ENCODE peak calls at places on chromosomes 11 and 22, in seven cellular contexts. One of them, this sample, is unnamed. For H3K4me1, the result is how much of the 10 kb centered on the place peaks cover.

GRCh38 chr11:77213029-77213579 is 85.1 kb downstream of the MYO7A start:
- DNase-seq in fibroblast of lung: no peak
- DNase-seq in uterus: no peak
- DNase-seq in HCT116: no peak
- DNase-seq in CD8-positive, alpha-beta T cell: no peak
- DNase-seq in CD8-positive, alpha-beta memory T cell: no peak
- DNase-seq in suprapubic skin: no peak
- DNase-seq in this sample: no peak

GRCh38 chr11:119804698-119805097 is 75.7 kb upstream of the NECTIN1 start:
- DNase-seq in suprapubic skin: no peak
- DNase-seq in CD8-positive, alpha-beta T cell: no peak
- DNase-seq in fibroblast of lung: no peak
- DNase-seq in CD8-positive, alpha-beta memory T cell: no peak
- DNase-seq in uterus: no peak
- DNase-seq in HCT116: no peak
- DNase-seq in this sample: no peak

GRCh38 chr11:126495806-126496205 is 140.3 kb downstream of the ST3GAL4 start:
- DNase-seq in uterus: no peak
- DNase-seq in CD8-positive, alpha-beta memory T cell: no peak
- DNase-seq in suprapubic skin: no peak
- DNase-seq in HCT116: no peak
- DNase-seq in CD8-positive, alpha-beta T cell: no peak
- DNase-seq in fibroblast of lung: no peak
- DNase-seq in this sample: no peak

GRCh38 chr11:85627332-85627997 is at the start of gene DLG2:
- DNase-seq in HCT116: no peak
- DNase-seq in uterus: peak
- DNase-seq in CD8-positive, alpha-beta memory T cell: no peak
- DNase-seq in CD8-positive, alpha-beta T cell: no peak
- DNase-seq in fibroblast of lung: peak
- DNase-seq in suprapubic skin: no peak
- DNase-seq in this sample: no peak

GRCh38 chr22:30396871-30397655 is at the start of gene SEC14L2:
- DNase-seq in uterus: peak
- DNase-seq in suprapubic skin: peak
- DNase-seq in CD8-positive, alpha-beta memory T cell: peak
- DNase-seq in CD8-positive, alpha-beta T cell: peak
- DNase-seq in fibroblast of lung: peak
- DNase-seq in HCT116: peak
- DNase-seq in this sample: peak

GRCh38 chr11:2702771-2703486 is 3.1 kb upstream of the KCNQ1OT1 start:
- DNase-seq in uterus: peak
- DNase-seq in fibroblast of lung: no peak
- DNase-seq in suprapubic skin: peak
- DNase-seq in HCT116: no peak
- DNase-seq in CD8-positive, alpha-beta memory T cell: no peak
- DNase-seq in CD8-positive, alpha-beta T cell: no peak
- DNase-seq in this sample: no peak

GRCh38 chr11:10504490-10504889 is 36.5 kb downstream of the RNF141 start:
- DNase-seq in HCT116: no peak
- DNase-seq in suprapubic skin: no peak
- DNase-seq in CD8-positive, alpha-beta memory T cell: no peak
- DNase-seq in CD8-positive, alpha-beta T cell: no peak
- DNase-seq in fibroblast of lung: no peak
- DNase-seq in uterus: no peak
- DNase-seq in this sample: no peak

GRCh38 chr11:118290923-118291322 is 13.6 kb upstream of the CD3E start:
- DNase-seq in suprapubic skin: no peak
- DNase-seq in fibroblast of lung: no peak
- DNase-seq in CD8-positive, alpha-beta T cell: peak
- DNase-seq in HCT116: peak
- DNase-seq in uterus: peak
- DNase-seq in CD8-positive, alpha-beta memory T cell: no peak
- DNase-seq in this sample: no peak

GRCh38 chr11:68842427-68843051 is 823 bp upstream of the CPT1A start:
- DNase-seq in uterus: no peak
- DNase-seq in suprapubic skin: no peak
- DNase-seq in CD8-positive, alpha-beta memory T cell: no peak
- DNase-seq in fibroblast of lung: no peak
- DNase-seq in CD8-positive, alpha-beta T cell: no peak
- DNase-seq in HCT116: no peak
- DNase-seq in this sample: no peak

GRCh38 chr11:73240190-73240781 is 22.2 kb downstream of the P2RY2 start:
- DNase-seq in fibroblast of lung: peak
- DNase-seq in uterus: peak
- DNase-seq in suprapubic skin: no peak
- DNase-seq in HCT116: no peak
- DNase-seq in CD8-positive, alpha-beta T cell: no peak
- DNase-seq in CD8-positive, alpha-beta memory T cell: no peak
- DNase-seq in this sample: no peak

GRCh38 chr11:115632061-115632460 is 127.8 kb upstream of the CADM1 start:
- DNase-seq in CD8-positive, alpha-beta T cell: no peak
- DNase-seq in uterus: no peak
- DNase-seq in suprapubic skin: no peak
- DNase-seq in fibroblast of lung: no peak
- DNase-seq in HCT116: no peak
- DNase-seq in CD8-positive, alpha-beta memory T cell: no peak
- DNase-seq in this sample: no peak

GRCh38 chr22:32717337-32718240 is 83.9 kb upstream of the TIMP3 start:
- DNase-seq in suprapubic skin: no peak
- DNase-seq in fibroblast of lung: peak
- DNase-seq in HCT116: no peak
- DNase-seq in CD8-positive, alpha-beta T cell: no peak
- DNase-seq in uterus: no peak
- DNase-seq in CD8-positive, alpha-beta memory T cell: no peak
- DNase-seq in this sample: no peak

GRCh38 chr22:22440188-22440587 is 68.4 kb downstream of the ZNF280B start:
- DNase-seq in CD8-positive, alpha-beta memory T cell: no peak
- DNase-seq in fibroblast of lung: no peak
- DNase-seq in suprapubic skin: no peak
- DNase-seq in uterus: no peak
- DNase-seq in HCT116: no peak
- DNase-seq in CD8-positive, alpha-beta T cell: no peak
- DNase-seq in this sample: no peak

GRCh38 chr11:130554241-130555055 is 106.0 kb downstream of the ADAMTS15 start:
- DNase-seq in HCT116: no peak
- DNase-seq in fibroblast of lung: no peak
- DNase-seq in CD8-positive, alpha-beta memory T cell: no peak
- DNase-seq in uterus: no peak
- DNase-seq in CD8-positive, alpha-beta T cell: no peak
- DNase-seq in suprapubic skin: no peak
- DNase-seq in this sample: no peak

GRCh38 chr11:62652156-62653006 is 721 bp downstream of the INTS5 start:
- DNase-seq in CD8-positive, alpha-beta memory T cell: peak
- DNase-seq in suprapubic skin: no peak
- DNase-seq in fibroblast of lung: no peak
- DNase-seq in HCT116: no peak
- DNase-seq in uterus: no peak
- DNase-seq in CD8-positive, alpha-beta T cell: no peak
- DNase-seq in this sample: no peak

GRCh38 chr22:17095538-17095937 is 10.7 kb downstream of the IL17RA start:
- DNase-seq in CD8-positive, alpha-beta T cell: no peak
- DNase-seq in HCT116: no peak
- DNase-seq in uterus: no peak
- DNase-seq in fibroblast of lung: no peak
- DNase-seq in suprapubic skin: peak
- DNase-seq in CD8-positive, alpha-beta memory T cell: no peak
- DNase-seq in this sample: no peak

GRCh38 chr11:87892291-87892690 is 283.0 kb downstream of the RAB38 start:
- DNase-seq in CD8-positive, alpha-beta T cell: no peak
- DNase-seq in HCT116: no peak
- DNase-seq in uterus: no peak
- DNase-seq in fibroblast of lung: no peak
- DNase-seq in suprapubic skin: no peak
- DNase-seq in CD8-positive, alpha-beta memory T cell: no peak
- DNase-seq in this sample: no peak

GRCh38 chr11:114799524-114799923 is 121.2 kb downstream of the NXPE2 start:
- DNase-seq in uterus: no peak
- DNase-seq in CD8-positive, alpha-beta memory T cell: no peak
- DNase-seq in CD8-positive, alpha-beta T cell: no peak
- DNase-seq in HCT116: no peak
- DNase-seq in suprapubic skin: no peak
- DNase-seq in fibroblast of lung: no peak
- DNase-seq in this sample: no peak

GRCh38 chr11:75193711-75194110 is 42.8 kb downstream of the SLCO2B1 start:
- DNase-seq in suprapubic skin: no peak
- DNase-seq in fibroblast of lung: no peak
- DNase-seq in CD8-positive, alpha-beta T cell: no peak
- DNase-seq in CD8-positive, alpha-beta memory T cell: no peak
- DNase-seq in uterus: no peak
- DNase-seq in HCT116: no peak
- DNase-seq in this sample: no peak
- H3K4me1 ChIP-seq in suprapubic skin: under half
- H3K4me1 ChIP-seq in fibroblast of lung: under half
- H3K4me1 ChIP-seq in CD8-positive, alpha-beta T cell: under half
- H3K4me1 ChIP-seq in CD8-positive, alpha-beta memory T cell: under half
- H3K4me1 ChIP-seq in uterus: under half
- H3K4me1 ChIP-seq in HCT116: under half
- H3K4me1 ChIP-seq in this sample: under half

DNA sequence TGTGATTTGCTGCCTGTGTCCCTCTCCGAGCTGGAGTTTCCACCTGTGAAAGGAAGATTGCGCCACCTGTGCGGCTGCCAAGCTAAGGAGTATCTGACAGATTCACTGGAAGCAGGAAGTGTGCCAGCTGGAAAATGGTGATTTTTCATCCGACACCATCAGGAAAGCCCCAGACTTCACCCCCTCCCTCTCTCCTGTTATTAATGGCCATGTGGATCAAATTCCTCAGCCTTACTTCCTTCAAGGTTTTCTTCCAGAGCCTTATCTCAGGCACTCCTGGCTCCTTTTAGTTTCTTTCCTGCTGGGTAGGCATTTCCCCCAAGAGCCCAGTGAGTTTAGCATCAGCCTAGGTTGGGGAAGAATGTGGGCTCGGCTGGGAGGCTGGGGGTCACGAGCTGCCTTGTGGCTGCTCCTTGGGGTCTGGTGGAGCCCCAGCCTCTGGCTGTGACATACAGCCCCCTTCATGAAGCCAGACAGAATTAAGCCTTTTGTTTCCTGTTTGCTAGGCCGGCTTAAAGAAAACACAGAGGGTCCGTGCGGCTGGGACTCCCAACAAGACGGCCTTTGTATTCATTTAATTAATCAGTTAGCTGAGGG is 37.1 kb downstream of the PKNOX2 start:
- DNase-seq in CD8-positive, alpha-beta memory T cell: no peak
- DNase-seq in HCT116: no peak
- DNase-seq in suprapubic skin: no peak
- DNase-seq in uterus: peak
- DNase-seq in fibroblast of lung: peak
- DNase-seq in CD8-positive, alpha-beta T cell: no peak
- DNase-seq in this sample: no peak
- H3K4me1 ChIP-seq in CD8-positive, alpha-beta memory T cell: under half
- H3K4me1 ChIP-seq in HCT116: under half
- H3K4me1 ChIP-seq in suprapubic skin: under half
- H3K4me1 ChIP-seq in uterus: under half
- H3K4me1 ChIP-seq in fibroblast of lung: under half
- H3K4me1 ChIP-seq in CD8-positive, alpha-beta T cell: under half
- H3K4me1 ChIP-seq in this sample: under half

GRCh38 chr11:16806791-16807190 is 68.3 kb downstream of the C11orf58 start:
- DNase-seq in uterus: no peak
- DNase-seq in suprapubic skin: no peak
- DNase-seq in CD8-positive, alpha-beta T cell: no peak
- DNase-seq in fibroblast of lung: peak
- DNase-seq in CD8-positive, alpha-beta memory T cell: no peak
- DNase-seq in HCT116: no peak
- DNase-seq in this sample: no peak
- H3K4me1 ChIP-seq in uterus: under half
- H3K4me1 ChIP-seq in suprapubic skin: half or more
- H3K4me1 ChIP-seq in CD8-positive, alpha-beta T cell: under half
- H3K4me1 ChIP-seq in fibroblast of lung: under half
- H3K4me1 ChIP-seq in CD8-positive, alpha-beta memory T cell: under half
- H3K4me1 ChIP-seq in HCT116: under half
- H3K4me1 ChIP-seq in this sample: under half

GRCh38 chr11:96221244-96222070 is 121.5 kb downstream of the MAML2 start:
- DNase-seq in CD8-positive, alpha-beta memory T cell: no peak
- DNase-seq in suprapubic skin: no peak
- DNase-seq in CD8-positive, alpha-beta T cell: no peak
- DNase-seq in fibroblast of lung: no peak
- DNase-seq in HCT116: no peak
- DNase-seq in uterus: no peak
- DNase-seq in this sample: no peak
- H3K4me1 ChIP-seq in CD8-positive, alpha-beta memory T cell: half or more
- H3K4me1 ChIP-seq in suprapubic skin: half or more
- H3K4me1 ChIP-seq in CD8-positive, alpha-beta T cell: half or more
- H3K4me1 ChIP-seq in fibroblast of lung: under half
- H3K4me1 ChIP-seq in HCT116: under half
- H3K4me1 ChIP-seq in uterus: under half
- H3K4me1 ChIP-seq in this sample: under half

GRCh38 chr11:66189031-66189745 is 79.3 kb upstream of the RAB1B start:
- DNase-seq in uterus: no peak
- DNase-seq in HCT116: no peak
- DNase-seq in CD8-positive, alpha-beta memory T cell: no peak
- DNase-seq in fibroblast of lung: no peak
- DNase-seq in suprapubic skin: no peak
- DNase-seq in CD8-positive, alpha-beta T cell: no peak
- DNase-seq in this sample: no peak

GRCh38 chr11:66184728-66185127 is 83.7 kb upstream of the RAB1B start:
- DNase-seq in fibroblast of lung: no peak
- DNase-seq in HCT116: no peak
- DNase-seq in CD8-positive, alpha-beta T cell: no peak
- DNase-seq in suprapubic skin: no peak
- DNase-seq in CD8-positive, alpha-beta memory T cell: no peak
- DNase-seq in uterus: no peak
- DNase-seq in this sample: no peak

GRCh38 chr11:66186470-66186869 is 82.0 kb upstream of the RAB1B start:
- DNase-seq in suprapubic skin: no peak
- DNase-seq in CD8-positive, alpha-beta memory T cell: no peak
- DNase-seq in CD8-positive, alpha-beta T cell: no peak
- DNase-seq in HCT116: no peak
- DNase-seq in uterus: no peak
- DNase-seq in fibroblast of lung: no peak
- DNase-seq in this sample: no peak

GRCh38 chr11:66188580-66188979 is 79.9 kb upstream of the RAB1B start:
- DNase-seq in uterus: no peak
- DNase-seq in fibroblast of lung: peak
- DNase-seq in CD8-positive, alpha-beta T cell: no peak
- DNase-seq in CD8-positive, alpha-beta memory T cell: no peak
- DNase-seq in suprapubic skin: no peak
- DNase-seq in HCT116: no peak
- DNase-seq in this sample: peak

DNA sequence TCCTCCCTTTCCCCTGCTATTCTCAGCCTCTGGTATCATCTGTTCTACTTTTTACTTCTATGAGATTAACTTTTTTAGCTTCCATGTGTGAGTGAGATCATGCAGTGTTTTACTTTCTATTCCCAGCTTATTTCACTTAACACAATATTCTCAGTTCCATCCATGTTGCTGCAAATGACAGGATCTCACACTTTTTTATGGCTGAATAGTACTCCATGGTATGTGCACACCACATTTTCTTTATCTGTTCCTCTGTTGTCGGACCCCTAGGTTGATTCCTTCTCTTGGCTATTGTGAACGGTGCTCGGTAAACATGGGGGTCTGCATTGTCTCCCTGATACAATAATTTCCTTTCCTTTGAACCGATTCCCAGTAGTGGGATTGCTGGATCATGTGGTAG is 81.0 kb upstream of the RAB1B start:
- DNase-seq in fibroblast of lung: no peak
- DNase-seq in CD8-positive, alpha-beta memory T cell: no peak
- DNase-seq in HCT116: no peak
- DNase-seq in uterus: no peak
- DNase-seq in CD8-positive, alpha-beta T cell: no peak
- DNase-seq in suprapubic skin: no peak
- DNase-seq in this sample: no peak
- H3K4me1 ChIP-seq in fibroblast of lung: under half
- H3K4me1 ChIP-seq in CD8-positive, alpha-beta memory T cell: under half
- H3K4me1 ChIP-seq in HCT116: under half
- H3K4me1 ChIP-seq in uterus: under half
- H3K4me1 ChIP-seq in CD8-positive, alpha-beta T cell: under half
- H3K4me1 ChIP-seq in suprapubic skin: under half
- H3K4me1 ChIP-seq in this sample: under half

GRCh38 chr11:35177370-35177769 is 38.4 kb downstream of the CD44 start:
- DNase-seq in fibroblast of lung: peak
- DNase-seq in CD8-positive, alpha-beta T cell: no peak
- DNase-seq in HCT116: no peak
- DNase-seq in CD8-positive, alpha-beta memory T cell: no peak
- DNase-seq in suprapubic skin: no peak
- DNase-seq in uterus: no peak
- DNase-seq in this sample: no peak
- H3K4me1 ChIP-seq in fibroblast of lung: half or more
- H3K4me1 ChIP-seq in CD8-positive, alpha-beta T cell: half or more
- H3K4me1 ChIP-seq in HCT116: under half
- H3K4me1 ChIP-seq in CD8-positive, alpha-beta memory T cell: half or more
- H3K4me1 ChIP-seq in suprapubic skin: half or more
- H3K4me1 ChIP-seq in uterus: under half
- H3K4me1 ChIP-seq in this sample: half or more